ENCODE peak calls at places on chromosomes 7 and 10, in five cellular contexts. One of them, this sample, is unnamed.

GRCh38 chr10:34644245-34644644 is 170.9 kb downstream of the PARD3 start:
- DNase-seq in pancreas: no peak
- DNase-seq in keratinocyte: no peak
- DNase-seq in psoas muscle: no peak
- DNase-seq in fibroblast of lung: no peak
- DNase-seq in this sample: no peak

GRCh38 chr10:86603256-86603655 is 51.1 kb upstream of the OPN4 start:
- DNase-seq in keratinocyte: no peak
- DNase-seq in psoas muscle: no peak
- DNase-seq in pancreas: no peak
- DNase-seq in fibroblast of lung: no peak
- DNase-seq in this sample: no peak

GRCh38 chr10:45419673-45420020 is 45.6 kb downstream of the ALOX5 start:
- DNase-seq in fibroblast of lung: peak; percentile 5
- DNase-seq in pancreas: no peak
- DNase-seq in keratinocyte: no peak
- DNase-seq in psoas muscle: no peak
- DNase-seq in this sample: no peak

GRCh38 chr7:12385364-12385786 is 18.3 kb downstream of the VWDE start:
- DNase-seq in pancreas: no peak
- DNase-seq in fibroblast of lung: no peak
- DNase-seq in psoas muscle: no peak
- DNase-seq in keratinocyte: no peak
- DNase-seq in this sample: no peak

GRCh38 chr10:78782441-78782840 is 286.3 kb upstream of the ZMIZ1 start:
- DNase-seq in pancreas: no peak
- DNase-seq in keratinocyte: no peak
- DNase-seq in psoas muscle: no peak
- DNase-seq in fibroblast of lung: no peak
- DNase-seq in this sample: no peak

GRCh38 chr7:27242580-27243339 is at the start of gene EVX1:
- DNase-seq in psoas muscle: no peak
- DNase-seq in fibroblast of lung: no peak
- DNase-seq in keratinocyte: no peak
- DNase-seq in pancreas: no peak
- DNase-seq in this sample: peak; percentile 10

GRCh38 chr10:44973323-44974081 is 5.1 kb downstream of the DEPP1 start:
- DNase-seq in pancreas: peak; percentile 27
- DNase-seq in keratinocyte: no peak
- DNase-seq in psoas muscle: no peak
- DNase-seq in fibroblast of lung: no peak
- DNase-seq in this sample: peak; percentile 46

GRCh38 chr7:6175642-6176041 is 96.8 kb downstream of the CYTH3 start:
- DNase-seq in psoas muscle: no peak
- DNase-seq in pancreas: no peak
- DNase-seq in keratinocyte: no peak
- DNase-seq in fibroblast of lung: peak; percentile 69
- DNase-seq in this sample: peak; percentile 82

GRCh38 chr7:103573479-103574058 is 127.6 kb upstream of the SLC26A5 start:
- DNase-seq in pancreas: no peak
- DNase-seq in keratinocyte: no peak
- DNase-seq in fibroblast of lung: peak; percentile 65
- DNase-seq in psoas muscle: no peak
- DNase-seq in this sample: peak; percentile 71

GRCh38 chr7:151558575-151558974 is 38.9 kb upstream of the RHEB start:
- DNase-seq in pancreas: no peak
- DNase-seq in keratinocyte: no peak
- DNase-seq in fibroblast of lung: peak; percentile 19
- DNase-seq in psoas muscle: no peak
- DNase-seq in this sample: peak; percentile 50

GRCh38 chr10:77383861-77384553 is 253.6 kb downstream of the KCNMA1 start:
- DNase-seq in fibroblast of lung: no peak
- DNase-seq in keratinocyte: no peak
- DNase-seq in pancreas: no peak
- DNase-seq in psoas muscle: no peak
- DNase-seq in this sample: peak; percentile 94

GRCh38 chr7:57775396-57776088 is 325.6 kb downstream of the ZNF716 start:
- DNase-seq in psoas muscle: no peak
- DNase-seq in fibroblast of lung: no peak
- DNase-seq in keratinocyte: no peak
- DNase-seq in pancreas: no peak
- DNase-seq in this sample: no peak

GRCh38 chr10:27242951-27243551 is 2.5 kb upstream of the ACBD5 start:
- DNase-seq in fibroblast of lung: peak; percentile 70
- DNase-seq in keratinocyte: no peak
- DNase-seq in psoas muscle: peak; percentile 46
- DNase-seq in pancreas: peak; percentile 63
- DNase-seq in this sample: peak; percentile 84

GRCh38 chr10:50332108-50332846 is 81.0 kb upstream of the ASAH2 start:
- DNase-seq in fibroblast of lung: no peak
- DNase-seq in keratinocyte: no peak
- DNase-seq in psoas muscle: no peak
- DNase-seq in pancreas: no peak
- DNase-seq in this sample: no peak

GRCh38 chr7:66880009-66880554 is 40.9 kb upstream of the TMEM248 start:
- DNase-seq in pancreas: no peak
- DNase-seq in fibroblast of lung: no peak
- DNase-seq in keratinocyte: no peak
- DNase-seq in psoas muscle: no peak
- DNase-seq in this sample: no peak

GRCh38 chr10:49164587-49165188 is 23.5 kb downstream of the TMEM273 start:
- DNase-seq in fibroblast of lung: peak; percentile 30
- DNase-seq in psoas muscle: no peak
- DNase-seq in keratinocyte: no peak
- DNase-seq in pancreas: peak; percentile 24
- DNase-seq in this sample: peak; percentile 53

GRCh38 chr7:76225951-76226350 is 24.3 kb downstream of the SRRM3 start:
- DNase-seq in psoas muscle: no peak
- DNase-seq in fibroblast of lung: no peak
- DNase-seq in keratinocyte: no peak
- DNase-seq in pancreas: no peak
- DNase-seq in this sample: no peak

GRCh38 chr10:8048281-8049008 is 6.0 kb upstream of the GATA3 start:
- DNase-seq in pancreas: no peak
- DNase-seq in fibroblast of lung: no peak
- DNase-seq in psoas muscle: no peak
- DNase-seq in keratinocyte: no peak
- DNase-seq in this sample: no peak

GRCh38 chr10:5094265-5095205 is at the start of gene AKR1C3:
- DNase-seq in keratinocyte: no peak
- DNase-seq in pancreas: peak; percentile 25
- DNase-seq in psoas muscle: no peak
- DNase-seq in fibroblast of lung: peak; percentile 84
- DNase-seq in this sample: peak; percentile 88

GRCh38 chr7:105097619-105098018 is 83.6 kb downstream of the KMT2E start:
- DNase-seq in psoas muscle: no peak
- DNase-seq in pancreas: no peak
- DNase-seq in keratinocyte: no peak
- DNase-seq in fibroblast of lung: peak; percentile 90
- DNase-seq in this sample: peak; percentile 91

GRCh38 chr7:40544932-40545331 is 410.1 kb downstream of the SUGCT start:
- DNase-seq in fibroblast of lung: peak; percentile 14
- DNase-seq in pancreas: no peak
- DNase-seq in psoas muscle: no peak
- DNase-seq in keratinocyte: no peak
- DNase-seq in this sample: peak; percentile 51

GRCh38 chr7:64872809-64873500 is 30.1 kb upstream of the ZNF273 start:
- DNase-seq in keratinocyte: no peak
- DNase-seq in pancreas: no peak
- DNase-seq in psoas muscle: no peak
- DNase-seq in fibroblast of lung: no peak
- DNase-seq in this sample: no peak

GRCh38 chr7:154785898-154786297 is 217.0 kb downstream of the PAXIP1 start:
- DNase-seq in pancreas: no peak
- DNase-seq in fibroblast of lung: no peak
- DNase-seq in keratinocyte: no peak
- DNase-seq in psoas muscle: no peak
- DNase-seq in this sample: no peak

GRCh38 chr10:26737730-26738129 is 40.2 kb downstream of the PDSS1 start:
- DNase-seq in fibroblast of lung: no peak
- DNase-seq in pancreas: no peak
- DNase-seq in psoas muscle: no peak
- DNase-seq in keratinocyte: no peak
- DNase-seq in this sample: peak; percentile 4

GRCh38 chr7:73992104-73992562 is 35.8 kb upstream of the ELN start:
- DNase-seq in fibroblast of lung: peak; percentile 81
- DNase-seq in keratinocyte: no peak
- DNase-seq in pancreas: peak; percentile 53
- DNase-seq in psoas muscle: peak; percentile 65
- DNase-seq in this sample: peak; percentile 60

GRCh38 chr10:60042959-60043358 is 136.6 kb upstream of the CCDC6 start:
- DNase-seq in keratinocyte: no peak
- DNase-seq in pancreas: no peak
- DNase-seq in fibroblast of lung: peak; percentile 41
- DNase-seq in psoas muscle: no peak
- DNase-seq in this sample: no peak
- H3K4me3 ChIP-seq in keratinocyte: no peak overlapping the region
- H3K4me3 ChIP-seq in pancreas: no peak overlapping the region
- H3K4me3 ChIP-seq in fibroblast of lung: no peak overlapping the region
- H3K4me3 ChIP-seq in psoas muscle: no peak overlapping the region
- H3K4me3 ChIP-seq in this sample: no peak overlapping the region

GRCh38 chr10:46992794-46993552 is 81.7 kb downstream of the PTPN20 start:
- DNase-seq in keratinocyte: no peak
- DNase-seq in pancreas: no peak
- DNase-seq in fibroblast of lung: peak; percentile 67
- DNase-seq in psoas muscle: peak; percentile 34
- DNase-seq in this sample: peak; percentile 62
- TF ChIP-seq CTCF in keratinocyte: peak; percentile 36
- TF ChIP-seq CTCF in pancreas: no peak
- TF ChIP-seq CTCF in fibroblast of lung: peak; percentile 65
- TF ChIP-seq CTCF in psoas muscle: peak; percentile 14
- TF ChIP-seq CTCF in this sample: peak; percentile 61

GRCh38 chr7:605661-606450 is 86.2 kb upstream of the PDGFA start:
- DNase-seq in pancreas: no peak
- DNase-seq in fibroblast of lung: no peak
- DNase-seq in psoas muscle: no peak
- DNase-seq in keratinocyte: no peak
- DNase-seq in this sample: no peak

GRCh38 chr7:604038-604883 is 84.6 kb upstream of the PDGFA start:
- DNase-seq in keratinocyte: no peak
- DNase-seq in pancreas: no peak
- DNase-seq in fibroblast of lung: peak; percentile 28
- DNase-seq in psoas muscle: peak; percentile 80
- DNase-seq in this sample: peak; percentile 92

GRCh38 chr7:602341-603141 is 82.9 kb upstream of the PDGFA start:
- DNase-seq in psoas muscle: no peak
- DNase-seq in keratinocyte: no peak
- DNase-seq in pancreas: no peak
- DNase-seq in fibroblast of lung: no peak
- DNase-seq in this sample: no peak

GRCh38 chr7:603152-603941 is 83.7 kb upstream of the PDGFA start:
- DNase-seq in keratinocyte: no peak
- DNase-seq in fibroblast of lung: no peak
- DNase-seq in psoas muscle: no peak
- DNase-seq in pancreas: no peak
- DNase-seq in this sample: no peak

GRCh38 chr7:604884-605531 is 85.4 kb upstream of the PDGFA start:
- DNase-seq in psoas muscle: no peak
- DNase-seq in keratinocyte: no peak
- DNase-seq in pancreas: no peak
- DNase-seq in fibroblast of lung: no peak
- DNase-seq in this sample: no peak
- H3K4me3 ChIP-seq in psoas muscle: no peak overlapping the region
- H3K4me3 ChIP-seq in keratinocyte: no peak overlapping the region
- H3K4me3 ChIP-seq in pancreas: no peak overlapping the region
- H3K4me3 ChIP-seq in fibroblast of lung: no peak overlapping the region
- H3K4me3 ChIP-seq in this sample: no peak overlapping the region

GRCh38 chr7:138951953-138952352 is 29.2 kb downstream of the KIAA1549 start:
- DNase-seq in keratinocyte: no peak
- DNase-seq in psoas muscle: no peak
- DNase-seq in fibroblast of lung: no peak
- DNase-seq in pancreas: no peak
- DNase-seq in this sample: no peak

GRCh38 chr7:138958026-138958956 is 22.9 kb downstream of the KIAA1549 start:
- DNase-seq in pancreas: peak; percentile 33
- DNase-seq in keratinocyte: no peak
- DNase-seq in psoas muscle: no peak
- DNase-seq in fibroblast of lung: no peak
- DNase-seq in this sample: peak; percentile 42

GRCh38 chr7:138957217-138957616 is 24.0 kb downstream of the KIAA1549 start:
- DNase-seq in fibroblast of lung: no peak
- DNase-seq in pancreas: no peak
- DNase-seq in keratinocyte: no peak
- DNase-seq in psoas muscle: no peak
- DNase-seq in this sample: no peak

GRCh38 chr7:138952791-138953190 is 28.4 kb downstream of the KIAA1549 start:
- DNase-seq in pancreas: no peak
- DNase-seq in fibroblast of lung: no peak
- DNase-seq in psoas muscle: no peak
- DNase-seq in keratinocyte: no peak
- DNase-seq in this sample: no peak

GRCh38 chr7:138954545-138955475 is 26.4 kb downstream of the KIAA1549 start:
- DNase-seq in psoas muscle: no peak
- DNase-seq in keratinocyte: no peak
- DNase-seq in fibroblast of lung: no peak
- DNase-seq in pancreas: no peak
- DNase-seq in this sample: no peak
- TF ChIP-seq CTCF in psoas muscle: no peak
- TF ChIP-seq CTCF in keratinocyte: no peak
- TF ChIP-seq CTCF in fibroblast of lung: no peak
- TF ChIP-seq CTCF in pancreas: no peak
- TF ChIP-seq CTCF in this sample: no peak